ENCODE peak calls at places on chromosomes 1 and 21, in seven cellular contexts. K is psoas muscle, M is heart left ventricle, F is heart right ventricle, E is neural progenitor cell, G is endodermal cell, V is tibial artery. W is an unnamed sample.

GRCh38 chr1:91282695-91283420 is 121.8 kb downstream of the HFM1 start:
- DNase-seq in K (no peak), M (peak; percentile 32), F (no peak), E (peak; percentile 83), G (peak; percentile 81), V (peak; percentile 54), W (peak; percentile 19)

GRCh38 chr1:80083892-80084291 is 1077.4 kb upstream of the ADGRL4 start:
- DNase-seq in K (no peak), M (no peak), F (no peak), E (no peak), G (no peak), V (no peak), W (no peak)

GRCh38 chr1:205354259-205354904 is 2.3 kb downstream of the KLHDC8A start:
- DNase-seq in K (no peak), M (no peak), F (no peak), E (peak; percentile 84), G (peak; percentile 86), V (peak; percentile 67), W (peak; percentile 57)

GRCh38 chr21:17051054-17051453 is 461.8 kb upstream of the CXADR start:
- DNase-seq in K (no peak), M (no peak), F (no peak), E (no peak), G (peak; percentile 45), V (no peak), W (no peak)

GRCh38 chr1:220750126-220750525 is 2.0 kb downstream of the MTARC2 start:
- DNase-seq in K (no peak), M (no peak), F (no peak), E (no peak), G (no peak), V (no peak), W (no peak)

GRCh38 chr1:44924835-44925464 is 61.4 kb downstream of the EIF2B3 start:
- DNase-seq in K (no peak), M (no peak), F (no peak), E (peak; percentile 5), G (no peak), V (no peak), W (no peak)

GRCh38 chr1:246417152-246417812 is 89.8 kb downstream of the SMYD3 start:
- DNase-seq in K (no peak), M (no peak), F (no peak), E (no peak), G (no peak), V (no peak), W (no peak)

GRCh38 chr1:10471411-10472219 is 714 bp downstream of the DFFA start:
- DNase-seq in K (peak; percentile 16), M (peak; percentile 4), F (no peak), E (no peak), G (no peak), V (no peak), W (no peak)

GRCh38 chr1:56098956-56099355 is 480.4 kb downstream of the PLPP3 start:
- DNase-seq in K (no peak), M (no peak), F (no peak), E (no peak), G (no peak), V (no peak), W (no peak)

GRCh38 chr21:35616090-35616489 is 444.2 kb downstream of the SETD4 start:
- DNase-seq in K (no peak), M (no peak), F (no peak), E (no peak), G (no peak), V (no peak), W (no peak)

GRCh38 chr1:239899747-239900146 is 191.9 kb upstream of the FMN2 start:
- DNase-seq in K (no peak), M (no peak), F (no peak), E (no peak), G (peak; percentile 43), V (no peak), W (no peak)

GRCh38 chr1:61361971-61362370 is 279.6 kb downstream of the NFIA start:
- DNase-seq in K (no peak), M (no peak), F (no peak), E (no peak), G (no peak), V (no peak), W (no peak)

GRCh38 chr1:64955093-64956066 is 11.0 kb downstream of the JAK1 start:
- DNase-seq in K (no peak), M (peak; percentile 69), F (no peak), E (no peak), G (peak; percentile 59), V (no peak), W (no peak)

GRCh38 chr1:205313681-205314308 is 7.8 kb downstream of the NUAK2 start:
- DNase-seq in K (peak; percentile 37), M (peak; percentile 78), F (peak; percentile 49), E (peak; percentile 100), G (peak; percentile 95), V (peak; percentile 32), W (no peak)

GRCh38 chr1:164092603-164093353 is 466.2 kb upstream of the PBX1 start:
- DNase-seq in K (no peak), M (no peak), F (no peak), E (no peak), G (peak; percentile 57), V (no peak), W (no peak)

GRCh38 chr1:115337276-115337632 is 795 bp downstream of the NGF start:
- DNase-seq in K (no peak), M (no peak), F (no peak), E (no peak), G (no peak), V (no peak), W (no peak)

GRCh38 chr1:244735404-244735803 is 82.5 kb downstream of the DESI2 start:
- DNase-seq in K (no peak), M (no peak), F (no peak), E (no peak), G (no peak), V (no peak), W (no peak)

DNA sequence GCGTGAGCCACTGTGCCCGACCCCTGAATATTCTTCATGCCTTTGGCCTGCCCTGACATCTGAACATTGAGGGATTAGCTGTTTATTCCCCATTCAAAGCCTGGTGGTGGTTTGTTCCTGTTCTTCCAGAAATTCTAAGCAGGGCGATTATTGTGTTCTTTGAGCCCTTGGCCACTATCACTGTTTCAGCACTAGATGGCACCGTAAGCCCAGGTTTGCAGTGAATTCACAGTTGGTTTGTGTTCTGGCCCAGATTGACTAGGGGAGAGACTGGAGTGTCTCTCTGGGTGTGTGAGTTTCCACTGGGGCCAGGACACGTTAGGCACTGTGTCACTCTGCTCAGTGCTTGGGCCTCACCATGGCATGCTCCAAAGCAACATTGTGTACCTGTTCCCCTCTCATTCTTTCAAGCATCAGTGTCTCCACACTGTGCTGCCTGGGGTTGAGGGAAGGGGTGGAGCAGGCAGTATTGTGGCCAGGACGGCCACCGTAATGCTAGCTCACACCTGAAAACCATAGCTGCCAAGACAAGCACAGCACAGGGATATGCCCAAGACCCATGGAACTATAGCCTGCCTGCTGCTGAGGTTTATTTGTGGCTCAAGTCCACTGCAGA is 52.7 kb downstream of the PKN2 start:
- DNase-seq in K (no peak), M (no peak), F (no peak), E (peak; percentile 25), G (peak; percentile 84), V (no peak), W (no peak)
- TF ChIP-seq CTCF in K (peak; percentile 27), M (peak; percentile 9), F (peak; percentile 18), E (peak; percentile 47), G (peak; percentile 84), V (no peak), W (no peak)

DNA sequence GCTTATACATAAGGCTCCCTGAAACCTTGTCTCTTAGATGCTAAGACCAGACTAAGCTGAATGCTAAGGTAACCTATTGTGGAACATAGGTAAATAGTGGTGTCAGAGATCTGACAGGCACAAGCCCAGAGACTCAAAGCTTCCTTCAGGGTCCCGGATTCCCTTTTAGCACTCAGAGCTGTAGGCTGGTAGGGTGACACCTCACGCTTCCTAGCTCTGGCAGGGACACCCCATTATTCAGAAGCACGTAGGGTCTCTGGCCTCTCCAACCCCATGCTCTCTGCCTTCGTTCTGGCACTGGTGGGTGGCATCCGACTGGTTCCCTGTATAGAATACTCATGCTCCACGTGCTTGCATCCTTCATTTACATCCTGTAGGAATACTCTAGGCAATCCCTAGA is 68.4 kb downstream of the CD34 start:
- DNase-seq in K (no peak), M (no peak), F (no peak), E (no peak), G (peak; percentile 17), V (no peak), W (no peak)
- H3K4me1 ChIP-seq in K (peaks cover 78% of the 10 kb centered on the region), M (peaks cover 41% of the 10 kb centered on the region), F (peaks cover 47% of the 10 kb centered on the region), E (peaks cover 7% of the 10 kb centered on the region), G (no peaks in the 10 kb centered on the region), V (peaks cover 56% of the 10 kb centered on the region), W (no peaks in the 10 kb centered on the region)

DNA sequence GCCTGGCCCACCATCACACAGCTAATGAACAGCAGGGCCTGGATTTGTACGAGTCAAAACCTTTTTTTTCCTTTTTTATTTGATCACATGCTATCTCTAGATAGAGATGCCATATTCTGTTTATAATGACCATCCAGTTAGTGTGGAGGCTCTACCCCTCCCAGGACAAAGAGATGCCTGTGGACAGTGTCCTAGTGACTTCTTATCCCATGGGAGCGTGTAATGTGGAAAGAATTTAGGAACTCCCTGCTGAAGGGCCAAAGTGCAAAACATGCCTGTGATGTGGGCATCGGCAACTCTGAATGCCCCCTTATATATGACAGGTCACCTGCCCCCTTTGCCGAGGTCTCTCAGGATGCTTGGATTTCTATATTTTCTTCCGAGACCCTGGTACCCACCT is 292.2 kb downstream of the RRAGC start:
- DNase-seq in K (no peak), M (no peak), F (no peak), E (no peak), G (no peak), V (no peak), W (no peak)
- H3K27me3 ChIP-seq in K (peaks cover 12% of the 10 kb centered on the region), M (peaks cover 6% of the 10 kb centered on the region), F (peaks cover 64% of the 10 kb centered on the region), E (no peaks in the 10 kb centered on the region), G (peaks cover 6% of the 10 kb centered on the region), V (peaks cover 47% of the 10 kb centered on the region), W (no peaks in the 10 kb centered on the region)

GRCh38 chr1:224520808-224521207 is 86.2 kb upstream of the WDR26 start:
- DNase-seq in K (no peak), M (no peak), F (no peak), E (no peak), G (no peak), V (no peak), W (no peak)

GRCh38 chr1:224519874-224520273 is 85.3 kb upstream of the WDR26 start:
- DNase-seq in K (no peak), M (no peak), F (no peak), E (no peak), G (no peak), V (no peak), W (no peak)

GRCh38 chr1:224524679-224525078 is 90.1 kb upstream of the WDR26 start:
- DNase-seq in K (no peak), M (no peak), F (no peak), E (no peak), G (no peak), V (no peak), W (no peak)

GRCh38 chr1:224523676-224524075 is 89.1 kb upstream of the WDR26 start:
- DNase-seq in K (no peak), M (no peak), F (no peak), E (no peak), G (no peak), V (no peak), W (no peak)

GRCh38 chr1:224521904-224522734 is 87.5 kb upstream of the WDR26 start:
- DNase-seq in K (no peak), M (no peak), F (no peak), E (no peak), G (no peak), V (no peak), W (no peak)
- TF ChIP-seq CTCF in K (no peak), M (no peak), F (no peak), E (no peak), G (peak; percentile 59), V (no peak), W (no peak)